ENCODE peak calls at places on chromosomes 12 and 14, in four cellular contexts. I, H, J and Q are unnamed samples. For H3K4me1, the result is how much of the 10 kb centered on the place peaks cover.

GRCh38 chr12:48110691-48111315 is 4.9 kb upstream of the SENP1 start:
- DNase-seq in I (no peak), J (no peak), H (no peak), Q (no peak)

GRCh38 chr14:104350463-104351185 is 212.2 kb downstream of the KIF26A start:
- DNase-seq in I (peak), J (peak), H (peak), Q (no peak)

GRCh38 chr14:67785270-67786109 is 30.9 kb downstream of the ZFYVE26 start:
- DNase-seq in H (no peak), J (no peak), I (no peak), Q (no peak)

GRCh38 chr12:52252728-52253328 is 19.8 kb downstream of the KRT7 start:
- DNase-seq in J (no peak), H (no peak), I (no peak), Q (no peak)

GRCh38 chr14:40229676-40230075 is 797.4 kb upstream of the FBXO33 start:
- DNase-seq in H (no peak), J (no peak), I (no peak), Q (no peak)

GRCh38 chr12:32603858-32604257 is 75.2 kb upstream of the DNM1L start:
- DNase-seq in H (no peak), I (no peak), J (no peak), Q (no peak)

GRCh38 chr14:35533357-35534129 is 421 bp upstream of the INSM2 start:
- DNase-seq in J (peak), I (peak), H (no peak), Q (no peak)

GRCh38 chr12:63170321-63170720 is 19.3 kb upstream of the AVPR1A start:
- DNase-seq in H (no peak), I (no peak), J (no peak), Q (no peak)

GRCh38 chr12:726281-727140 is 25.9 kb upstream of the WNK1 start:
- DNase-seq in H (no peak), J (no peak), I (no peak), Q (no peak)

GRCh38 chr12:3632256-3633240 is 120.4 kb downstream of the CRACR2A start:
- DNase-seq in H (no peak), J (no peak), I (no peak), Q (no peak)

GRCh38 chr12:1313906-1314305 is 280.5 kb downstream of the FBXL14 start:
- DNase-seq in I (no peak), H (no peak), J (no peak), Q (no peak)

GRCh38 chr14:39229222-39229543 is 4.5 kb upstream of the MIA2 start:
- DNase-seq in I (no peak), H (no peak), J (no peak), Q (no peak)

GRCh38 chr12:53042607-53043454 is 7.0 kb upstream of the TNS2 start:
- DNase-seq in J (peak), H (no peak), I (no peak), Q (no peak)

GRCh38 chr14:38039526-38039925 is 168.2 kb upstream of the SSTR1 start:
- DNase-seq in I (no peak), H (no peak), J (no peak), Q (no peak)

GRCh38 chr12:113439606-113440030 is 17.4 kb downstream of the SDSL start:
- DNase-seq in J (peak), I (peak), H (peak), Q (no peak)

GRCh38 chr12:9041321-9041720 is 52.0 kb downstream of the KLRG1 start:
- DNase-seq in I (no peak), H (no peak), J (no peak), Q (no peak)

GRCh38 chr14:20799444-20799843 is 3.2 kb downstream of the RNASE1 start:
- DNase-seq in I (no peak), H (no peak), J (no peak), Q (no peak)

GRCh38 chr14:52241102-52241793 is 26.2 kb upstream of the PTGDR start:
- DNase-seq in I (no peak), H (no peak), J (no peak), Q (no peak)

GRCh38 chr12:93785262-93786010 is 108.3 kb downstream of the CRADD start:
- DNase-seq in J (peak), I (peak), H (peak), Q (peak)

GRCh38 chr14:56152221-56152620 is 34.0 kb downstream of the PELI2 start:
- DNase-seq in H (no peak), J (no peak), I (no peak), Q (no peak)

GRCh38 chr14:53472306-53472705 is 319.2 kb upstream of the DDHD1 start:
- DNase-seq in H (no peak), J (no peak), I (no peak), Q (no peak)

GRCh38 chr14:29925736-29926135 is 1.9 kb downstream of the PRKD1 start:
- DNase-seq in J (no peak), I (no peak), H (no peak), Q (no peak)

GRCh38 chr14:33914676-33915516 is 36.0 kb downstream of the EGLN3 start:
- DNase-seq in J (peak), H (no peak), I (no peak), Q (no peak)

GRCh38 chr14:60064491-60065072 is 27.1 kb upstream of the PCNX4 start:
- DNase-seq in J (no peak), I (no peak), H (no peak), Q (no peak)

GRCh38 chr12:51323966-51324895 is at the start of gene BIN2:
- DNase-seq in H (no peak), I (no peak), J (no peak), Q (no peak)

GRCh38 chr14:104980601-104981531 is 2.7 kb upstream of the AHNAK2 start:
- DNase-seq in J (peak), H (peak), I (peak), Q (no peak)

GRCh38 chr14:54730156-54730961 is 163.4 kb downstream of the SAMD4A start:
- DNase-seq in H (no peak), I (no peak), J (no peak), Q (no peak)

GRCh38 chr14:77761205-77761931 is 412 bp upstream of the SNW1 start:
- DNase-seq in I (peak), J (peak), H (peak), Q (peak)

GRCh38 chr12:13097526-13097925 is 5.9 kb downstream of the GSG1 start:
- DNase-seq in I (no peak), J (no peak), H (no peak), Q (no peak)

DNA sequence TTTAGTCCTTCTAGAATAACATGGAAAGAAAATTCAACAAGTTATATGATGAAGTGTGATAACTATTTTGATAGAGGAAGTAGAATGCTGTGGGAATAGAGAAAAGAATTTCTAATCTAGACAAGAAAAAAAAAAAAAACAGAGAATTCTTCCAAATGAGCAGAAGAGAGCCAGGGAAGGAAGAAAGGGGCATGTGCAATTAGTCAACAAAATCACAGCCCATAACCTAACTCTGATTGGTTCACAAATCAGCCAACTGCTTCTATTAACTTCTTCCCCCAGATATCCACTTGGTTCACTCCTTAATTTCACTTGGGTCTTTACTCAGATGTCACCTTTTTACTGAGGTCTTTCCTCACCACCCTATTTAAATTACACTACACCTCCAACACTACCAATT is 69.5 kb downstream of the BTG1 start:
- DNase-seq in J (no peak), I (no peak), H (no peak), Q (no peak)
- H3K4me1 ChIP-seq in J (under half), I (under half), H (under half), Q (under half)

GRCh38 chr12:23376238-23376637 is 573.2 kb downstream of the SOX5 start:
- DNase-seq in I (no peak), J (peak), H (no peak), Q (no peak)
- TF ChIP-seq CTCF in I (no peak), J (peak), H (no peak), Q (no peak)

DNA sequence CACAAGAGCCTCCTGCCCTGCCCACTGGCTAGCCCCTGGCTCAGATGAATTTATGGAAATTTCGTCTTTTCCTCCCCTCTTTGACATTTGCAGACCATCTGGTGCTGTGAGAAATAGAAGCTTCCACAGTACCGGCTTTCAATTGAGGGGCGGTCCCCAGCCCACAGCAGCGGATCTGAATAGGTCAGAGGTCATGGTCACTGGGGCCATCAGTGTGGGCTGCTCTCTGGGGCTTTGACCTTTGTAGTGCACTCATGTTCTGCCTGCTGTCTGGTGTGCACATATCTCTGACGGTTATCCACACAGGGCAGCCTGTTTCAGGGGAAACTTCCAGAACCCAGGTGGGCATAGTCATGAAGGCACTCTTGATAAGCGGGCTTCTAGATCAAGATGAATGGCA is 2.5 kb upstream of the RFLNA start:
- DNase-seq in H (no peak), J (no peak), I (no peak), Q (no peak)
- H3K4me1 ChIP-seq in H (under half), J (under half), I (under half), Q (under half)

GRCh38 chr14:92088494-92088893 is 17.9 kb downstream of the ATXN3 start:
- DNase-seq in H (no peak), J (no peak), I (no peak), Q (no peak)

GRCh38 chr14:92093320-92093719 is 13.1 kb downstream of the ATXN3 start:
- DNase-seq in I (peak), H (no peak), J (no peak), Q (no peak)
- TF ChIP-seq CTCF in I (peak), H (no peak), J (peak), Q (peak)

GRCh38 chr14:84483072-84483410 is 1046.9 kb upstream of the FLRT2 start:
- DNase-seq in I (no peak), H (no peak), J (no peak), Q (no peak)

GRCh38 chr14:84490081-84490480 is 1039.9 kb upstream of the FLRT2 start:
- DNase-seq in I (no peak), H (no peak), J (no peak), Q (no peak)

GRCh38 chr14:84482256-84483071 is 1047.5 kb upstream of the FLRT2 start:
- DNase-seq in H (no peak), I (no peak), J (no peak), Q (no peak)

DNA sequence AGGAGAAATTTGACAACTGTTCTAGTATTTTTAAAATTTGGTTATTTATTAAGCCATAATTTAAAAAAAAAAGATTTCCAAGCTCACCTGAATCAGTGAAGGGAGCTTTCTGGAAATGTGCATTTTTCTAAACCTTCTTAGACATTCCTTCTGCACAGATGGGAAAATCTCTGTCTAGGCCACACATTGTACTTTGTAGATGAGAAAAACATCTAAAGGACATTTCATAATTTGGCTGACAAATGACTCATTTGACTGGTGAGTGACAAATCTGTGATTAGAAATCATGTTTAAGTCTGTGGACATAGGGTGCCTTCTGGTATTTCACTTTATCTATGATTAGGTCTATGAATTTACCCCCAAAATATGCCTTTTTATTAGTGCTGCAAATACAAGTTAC is 1044.9 kb upstream of the FLRT2 start:
- DNase-seq in H (no peak), I (no peak), J (no peak), Q (no peak)
- H3K4me1 ChIP-seq in H (under half), I (under half), J (under half), Q (under half)

DNA sequence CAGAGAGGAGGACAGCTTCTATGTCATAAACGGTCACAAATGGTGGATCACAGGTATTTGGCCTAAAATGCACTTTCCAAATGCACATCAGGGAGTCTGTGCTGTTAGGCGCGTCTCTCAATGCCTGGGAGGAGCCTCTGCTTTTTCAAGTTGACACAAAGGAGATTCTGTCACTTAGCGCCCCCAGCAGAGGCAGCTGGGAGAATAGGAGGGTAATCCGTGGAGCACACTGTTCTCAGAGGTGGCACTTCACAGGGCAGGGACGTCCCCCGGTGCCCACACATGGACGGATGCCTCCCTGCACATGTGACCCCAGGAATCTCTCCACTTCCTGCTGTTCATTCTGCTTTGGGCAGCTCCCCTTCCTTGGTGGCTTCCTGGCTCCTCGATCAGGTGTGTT is 19.4 kb upstream of the ALDH2 start:
- DNase-seq in I (no peak), J (peak), H (no peak), Q (no peak)
- TF ChIP-seq CTCF in I (no peak), J (no peak), H (no peak), Q (no peak)

DNA sequence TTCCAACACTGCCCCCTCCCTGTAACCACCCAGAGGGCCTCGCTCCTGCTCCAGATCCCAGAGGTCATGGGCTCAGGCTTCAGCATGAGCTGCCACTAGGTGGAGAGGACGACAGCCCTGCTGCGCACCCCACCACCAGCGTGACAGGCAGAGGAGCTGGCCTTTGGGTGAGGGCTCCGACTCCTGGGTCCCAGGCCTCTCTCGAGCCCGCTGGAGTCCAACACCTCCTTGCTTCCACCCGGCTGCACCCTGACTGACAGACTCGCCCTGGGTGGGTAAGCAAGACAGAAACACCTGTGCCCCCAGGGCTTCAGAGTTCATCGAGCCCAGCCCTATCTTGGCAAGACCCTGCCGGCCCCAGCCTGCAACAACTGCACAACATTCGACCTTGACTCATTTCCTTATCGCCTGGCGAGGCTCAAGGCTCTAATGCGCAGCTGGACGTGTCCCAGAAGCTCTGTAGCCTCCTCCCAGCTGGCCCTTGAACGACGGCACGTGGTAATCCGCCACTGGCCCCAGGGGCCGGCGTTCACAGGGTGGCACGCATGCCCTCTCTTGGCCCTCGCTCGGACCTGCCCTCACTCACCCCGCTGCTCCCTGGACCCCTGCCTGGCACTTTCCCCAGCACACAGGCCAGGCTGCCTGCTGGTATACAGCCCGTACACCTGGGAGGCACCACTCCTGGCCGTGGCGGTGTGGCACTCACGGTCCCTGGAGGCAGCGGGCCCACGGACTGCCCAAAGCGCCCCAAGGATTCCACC is 28.0 kb downstream of the VPS37B start:
- DNase-seq in J (peak), H (peak), I (peak), Q (no peak)
- H3K4me1 ChIP-seq in J (under half), H (under half), I (under half), Q (half or more)

GRCh38 chr14:22303589-22304195 is 285.3 kb downstream of the DAD1 start:
- DNase-seq in H (no peak), I (no peak), J (no peak), Q (no peak)
- TF ChIP-seq CTCF in H (no peak), I (peak), J (peak), Q (peak)

DNA sequence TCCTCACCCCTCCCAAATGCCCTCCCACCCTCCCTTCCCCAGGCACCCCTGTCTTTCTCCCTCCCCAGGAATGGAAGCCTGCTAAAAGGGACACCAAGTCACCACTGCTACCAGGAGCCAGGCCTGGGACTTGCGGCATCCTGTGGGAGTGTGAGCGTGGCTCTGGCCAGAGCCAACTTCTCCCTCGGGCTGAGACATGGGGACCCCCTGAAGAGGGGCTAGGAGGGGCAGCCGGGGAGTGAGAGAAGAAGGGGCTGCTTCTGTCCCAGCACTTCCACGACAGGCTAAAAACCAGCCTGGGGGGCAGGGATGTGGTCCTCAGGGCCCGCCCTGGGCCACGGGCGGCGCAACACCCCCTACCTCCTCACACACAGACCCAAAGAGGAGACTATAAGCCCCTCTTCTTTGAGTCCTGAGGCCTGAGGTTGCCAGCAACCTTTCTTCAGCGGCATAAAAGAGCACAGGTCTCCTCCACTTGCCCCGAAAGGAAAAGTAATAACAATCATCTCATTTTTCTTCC is 278.9 kb downstream of the DPF3 start:
- DNase-seq in J (peak), I (no peak), H (no peak), Q (no peak)
- H3K4me1 ChIP-seq in J (under half), I (half or more), H (under half), Q (under half)

GRCh38 chr12:107624493-107624892 is 61.1 kb upstream of the PWP1 start:
- DNase-seq in H (no peak), J (no peak), I (no peak), Q (no peak)

GRCh38 chr12:107616941-107617340 is 68.7 kb upstream of the PWP1 start:
- DNase-seq in H (no peak), I (no peak), J (no peak), Q (no peak)

GRCh38 chr12:107619831-107620230 is 65.8 kb upstream of the PWP1 start:
- DNase-seq in H (no peak), J (no peak), I (no peak), Q (no peak)

GRCh38 chr12:107618106-107618505 is 67.5 kb upstream of the PWP1 start:
- DNase-seq in J (no peak), I (no peak), H (no peak), Q (no peak)

GRCh38 chr12:107622005-107622404 is 63.6 kb upstream of the PWP1 start:
- DNase-seq in J (peak), I (peak), H (no peak), Q (no peak)
- TF ChIP-seq CTCF in J (peak), I (peak), H (no peak), Q (peak)